ENCODE peak calls at places on chromosomes 3 and 15, in seven cellular contexts. One of them, this sample, is unnamed.

GRCh38 chr15:78047631-78048409 is 29.7 kb downstream of the TBC1D2B start:
- DNase-seq in GM12878: no peak
- DNase-seq in HCT116: no peak
- DNase-seq in HepG2: no peak
- DNase-seq in K562: no peak
- DNase-seq in SK-N-SH: no peak
- DNase-seq in H1: no peak
- DNase-seq in this sample: no peak

GRCh38 chr3:31959951-31960792 is 20.9 kb downstream of the OSBPL10 start:
- DNase-seq in GM12878: no peak
- DNase-seq in HCT116: no peak
- DNase-seq in HepG2: no peak
- DNase-seq in K562: no peak
- DNase-seq in SK-N-SH: no peak
- DNase-seq in H1: peak
- DNase-seq in this sample: no peak

GRCh38 chr3:154428369-154429206 is 1.4 kb downstream of the GPR149 start:
- DNase-seq in GM12878: no peak
- DNase-seq in HCT116: no peak
- DNase-seq in HepG2: no peak
- DNase-seq in K562: no peak
- DNase-seq in SK-N-SH: peak
- DNase-seq in H1: peak
- DNase-seq in this sample: peak

GRCh38 chr3:8987673-8988655 is 24.7 kb upstream of the RAD18 start:
- DNase-seq in GM12878: no peak
- DNase-seq in HCT116: peak
- DNase-seq in HepG2: peak
- DNase-seq in K562: peak
- DNase-seq in SK-N-SH: peak
- DNase-seq in H1: peak
- DNase-seq in this sample: peak

GRCh38 chr15:48693474-48693873 is 48.0 kb upstream of the FBN1 start:
- DNase-seq in GM12878: no peak
- DNase-seq in HCT116: no peak
- DNase-seq in HepG2: no peak
- DNase-seq in K562: no peak
- DNase-seq in SK-N-SH: no peak
- DNase-seq in H1: no peak
- DNase-seq in this sample: no peak

GRCh38 chr3:43389388-43390254 is 103.3 kb downstream of the SNRK start:
- DNase-seq in GM12878: peak
- DNase-seq in HCT116: no peak
- DNase-seq in HepG2: peak
- DNase-seq in K562: no peak
- DNase-seq in SK-N-SH: no peak
- DNase-seq in H1: no peak
- DNase-seq in this sample: no peak

GRCh38 chr3:24583004-24583403 is 88.4 kb upstream of the THRB start:
- DNase-seq in GM12878: no peak
- DNase-seq in HCT116: no peak
- DNase-seq in HepG2: peak
- DNase-seq in K562: no peak
- DNase-seq in SK-N-SH: no peak
- DNase-seq in H1: no peak
- DNase-seq in this sample: peak

GRCh38 chr3:177680442-177680821 is 483.1 kb upstream of the TBL1XR1 start:
- DNase-seq in GM12878: no peak
- DNase-seq in HCT116: no peak
- DNase-seq in HepG2: no peak
- DNase-seq in K562: no peak
- DNase-seq in SK-N-SH: no peak
- DNase-seq in H1: no peak
- DNase-seq in this sample: no peak

GRCh38 chr3:58384381-58385090 is 49.1 kb downstream of the PDHB start:
- DNase-seq in GM12878: no peak
- DNase-seq in HCT116: no peak
- DNase-seq in HepG2: no peak
- DNase-seq in K562: no peak
- DNase-seq in SK-N-SH: peak
- DNase-seq in H1: no peak
- DNase-seq in this sample: no peak

GRCh38 chr15:67531379-67532059 is 10.6 kb downstream of the C15orf61 start:
- DNase-seq in GM12878: no peak
- DNase-seq in HCT116: no peak
- DNase-seq in HepG2: no peak
- DNase-seq in K562: no peak
- DNase-seq in SK-N-SH: no peak
- DNase-seq in H1: no peak
- DNase-seq in this sample: no peak

GRCh38 chr15:91857772-91858171 is 4.3 kb downstream of the SLCO3A1 start:
- DNase-seq in GM12878: peak
- DNase-seq in HCT116: no peak
- DNase-seq in HepG2: no peak
- DNase-seq in K562: no peak
- DNase-seq in SK-N-SH: no peak
- DNase-seq in H1: no peak
- DNase-seq in this sample: no peak

GRCh38 chr3:45858809-45859543 is 17.1 kb upstream of the LZTFL1 start:
- DNase-seq in GM12878: no peak
- DNase-seq in HCT116: no peak
- DNase-seq in HepG2: no peak
- DNase-seq in K562: no peak
- DNase-seq in SK-N-SH: no peak
- DNase-seq in H1: no peak
- DNase-seq in this sample: no peak

GRCh38 chr3:64174328-64174727 is 50.9 kb downstream of the PRICKLE2 start:
- DNase-seq in GM12878: no peak
- DNase-seq in HCT116: no peak
- DNase-seq in HepG2: peak
- DNase-seq in K562: no peak
- DNase-seq in SK-N-SH: no peak
- DNase-seq in H1: no peak
- DNase-seq in this sample: peak

GRCh38 chr15:49460411-49460941 is 37.4 kb downstream of the FGF7 start:
- DNase-seq in GM12878: no peak
- DNase-seq in HCT116: no peak
- DNase-seq in HepG2: no peak
- DNase-seq in K562: no peak
- DNase-seq in SK-N-SH: peak
- DNase-seq in H1: no peak
- DNase-seq in this sample: no peak

GRCh38 chr3:8549354-8549753 is 47.7 kb downstream of the LMCD1 start:
- DNase-seq in GM12878: no peak
- DNase-seq in HCT116: no peak
- DNase-seq in HepG2: no peak
- DNase-seq in K562: no peak
- DNase-seq in SK-N-SH: no peak
- DNase-seq in H1: no peak
- DNase-seq in this sample: no peak

GRCh38 chr3:36954452-36955134 is 9.7 kb upstream of the TRANK1 start:
- DNase-seq in GM12878: no peak
- DNase-seq in HCT116: no peak
- DNase-seq in HepG2: no peak
- DNase-seq in K562: no peak
- DNase-seq in SK-N-SH: no peak
- DNase-seq in H1: peak
- DNase-seq in this sample: no peak

GRCh38 chr3:65676592-65676991 is 362.1 kb downstream of the MAGI1 start:
- DNase-seq in GM12878: no peak
- DNase-seq in HCT116: no peak
- DNase-seq in HepG2: peak
- DNase-seq in K562: no peak
- DNase-seq in SK-N-SH: no peak
- DNase-seq in H1: no peak
- DNase-seq in this sample: no peak

GRCh38 chr15:93037341-93038063 is 51.5 kb downstream of the RGMA start:
- DNase-seq in GM12878: no peak
- DNase-seq in HCT116: no peak
- DNase-seq in HepG2: no peak
- DNase-seq in K562: peak
- DNase-seq in SK-N-SH: peak
- DNase-seq in H1: no peak
- DNase-seq in this sample: peak

GRCh38 chr3:177995006-177995732 is 541.1 kb upstream of the KCNMB2 start:
- DNase-seq in GM12878: no peak
- DNase-seq in HCT116: no peak
- DNase-seq in HepG2: no peak
- DNase-seq in K562: no peak
- DNase-seq in SK-N-SH: no peak
- DNase-seq in H1: no peak
- DNase-seq in this sample: no peak

GRCh38 chr15:39974656-39975230 is 40.8 kb downstream of the EIF2AK4 start:
- DNase-seq in GM12878: no peak
- DNase-seq in HCT116: no peak
- DNase-seq in HepG2: no peak
- DNase-seq in K562: no peak
- DNase-seq in SK-N-SH: no peak
- DNase-seq in H1: no peak
- DNase-seq in this sample: no peak

GRCh38 chr3:197002701-197003454 is 26.7 kb downstream of the MELTF start:
- DNase-seq in GM12878: no peak
- DNase-seq in HCT116: peak
- DNase-seq in HepG2: peak
- DNase-seq in K562: peak
- DNase-seq in SK-N-SH: peak
- DNase-seq in H1: peak
- DNase-seq in this sample: peak

GRCh38 chr15:65916664-65917406 is 47.5 kb downstream of the RAB11A start:
- DNase-seq in GM12878: peak
- DNase-seq in HCT116: no peak
- DNase-seq in HepG2: peak
- DNase-seq in K562: peak
- DNase-seq in SK-N-SH: peak
- DNase-seq in H1: peak
- DNase-seq in this sample: peak
- TF ChIP-seq JUND in GM12878: no peak
- TF ChIP-seq JUND in HCT116: no peak
- TF ChIP-seq JUND in HepG2: no peak
- TF ChIP-seq JUND in K562: no peak
- TF ChIP-seq JUND in SK-N-SH: no peak
- TF ChIP-seq JUND in H1: no peak
- TF ChIP-seq JUND in this sample: no peak

GRCh38 chr3:54628888-54629368 is 298.9 kb downstream of the LRTM1 start:
- DNase-seq in GM12878: no peak
- DNase-seq in HCT116: no peak
- DNase-seq in HepG2: no peak
- DNase-seq in K562: no peak
- DNase-seq in SK-N-SH: no peak
- DNase-seq in H1: peak
- DNase-seq in this sample: no peak
- TF ChIP-seq JUND in GM12878: no peak
- TF ChIP-seq JUND in HCT116: no peak
- TF ChIP-seq JUND in HepG2: no peak
- TF ChIP-seq JUND in K562: no peak
- TF ChIP-seq JUND in SK-N-SH: no peak
- TF ChIP-seq JUND in H1: no peak
- TF ChIP-seq JUND in this sample: no peak

GRCh38 chr3:128579927-128580326 is 70.7 kb downstream of the RPN1 start:
- DNase-seq in GM12878: no peak
- DNase-seq in HCT116: no peak
- DNase-seq in HepG2: no peak
- DNase-seq in K562: no peak
- DNase-seq in SK-N-SH: no peak
- DNase-seq in H1: no peak
- DNase-seq in this sample: no peak

GRCh38 chr3:128578346-128578745 is 72.3 kb downstream of the RPN1 start:
- DNase-seq in GM12878: no peak
- DNase-seq in HCT116: no peak
- DNase-seq in HepG2: no peak
- DNase-seq in K562: peak
- DNase-seq in SK-N-SH: no peak
- DNase-seq in H1: no peak
- DNase-seq in this sample: no peak

GRCh38 chr3:128576290-128576689 is 74.3 kb downstream of the RPN1 start:
- DNase-seq in GM12878: no peak
- DNase-seq in HCT116: no peak
- DNase-seq in HepG2: no peak
- DNase-seq in K562: no peak
- DNase-seq in SK-N-SH: no peak
- DNase-seq in H1: no peak
- DNase-seq in this sample: no peak

GRCh38 chr3:128575777-128576176 is 74.8 kb downstream of the RPN1 start:
- DNase-seq in GM12878: no peak
- DNase-seq in HCT116: no peak
- DNase-seq in HepG2: no peak
- DNase-seq in K562: no peak
- DNase-seq in SK-N-SH: no peak
- DNase-seq in H1: no peak
- DNase-seq in this sample: no peak

DNA sequence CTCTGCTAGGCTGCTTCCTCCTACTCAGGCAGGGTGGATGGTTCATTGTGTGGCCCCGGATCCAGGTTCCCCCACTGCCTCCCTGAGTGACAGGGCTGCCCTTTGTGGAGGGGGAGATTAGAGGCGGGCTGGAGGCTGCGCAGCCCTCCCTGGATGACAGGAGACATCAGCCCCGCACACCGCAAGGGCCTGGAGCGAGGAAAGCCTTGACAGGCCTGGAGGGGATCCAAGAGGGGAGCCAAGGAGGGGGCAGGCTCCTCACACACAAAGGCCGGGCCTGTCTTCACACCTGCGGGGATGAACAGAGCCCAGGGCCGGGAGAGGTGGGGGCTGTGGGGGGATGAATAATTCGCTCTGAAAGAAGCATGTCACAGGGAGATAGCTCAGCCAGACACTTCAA is 72.9 kb downstream of the RPN1 start:
- DNase-seq in GM12878: no peak
- DNase-seq in HCT116: no peak
- DNase-seq in HepG2: no peak
- DNase-seq in K562: peak
- DNase-seq in SK-N-SH: no peak
- DNase-seq in H1: no peak
- DNase-seq in this sample: no peak
- TF ChIP-seq JUND in GM12878: no peak
- TF ChIP-seq JUND in HCT116: no peak
- TF ChIP-seq JUND in HepG2: no peak
- TF ChIP-seq JUND in K562: no peak
- TF ChIP-seq JUND in SK-N-SH: no peak
- TF ChIP-seq JUND in H1: no peak
- TF ChIP-seq JUND in this sample: no peak

GRCh38 chr3:126939347-126939735 is 43.6 kb upstream of the PLXNA1 start:
- DNase-seq in GM12878: no peak
- DNase-seq in HCT116: no peak
- DNase-seq in HepG2: no peak
- DNase-seq in K562: no peak
- DNase-seq in SK-N-SH: peak
- DNase-seq in H1: no peak
- DNase-seq in this sample: no peak

GRCh38 chr3:126937533-126938432 is 45.1 kb upstream of the PLXNA1 start:
- DNase-seq in GM12878: no peak
- DNase-seq in HCT116: no peak
- DNase-seq in HepG2: no peak
- DNase-seq in K562: no peak
- DNase-seq in SK-N-SH: peak
- DNase-seq in H1: no peak
- DNase-seq in this sample: no peak

GRCh38 chr3:126936110-126936509 is 46.8 kb upstream of the PLXNA1 start:
- DNase-seq in GM12878: no peak
- DNase-seq in HCT116: no peak
- DNase-seq in HepG2: no peak
- DNase-seq in K562: no peak
- DNase-seq in SK-N-SH: no peak
- DNase-seq in H1: no peak
- DNase-seq in this sample: no peak

GRCh38 chr3:126936853-126937395 is 46.0 kb upstream of the PLXNA1 start:
- DNase-seq in GM12878: no peak
- DNase-seq in HCT116: no peak
- DNase-seq in HepG2: no peak
- DNase-seq in K562: no peak
- DNase-seq in SK-N-SH: no peak
- DNase-seq in H1: no peak
- DNase-seq in this sample: peak

GRCh38 chr3:126938520-126939346 is 44.2 kb upstream of the PLXNA1 start:
- DNase-seq in GM12878: no peak
- DNase-seq in HCT116: no peak
- DNase-seq in HepG2: no peak
- DNase-seq in K562: no peak
- DNase-seq in SK-N-SH: no peak
- DNase-seq in H1: no peak
- DNase-seq in this sample: no peak
- TF ChIP-seq JUND in GM12878: no peak
- TF ChIP-seq JUND in HCT116: no peak
- TF ChIP-seq JUND in HepG2: no peak
- TF ChIP-seq JUND in K562: no peak
- TF ChIP-seq JUND in SK-N-SH: no peak
- TF ChIP-seq JUND in H1: no peak
- TF ChIP-seq JUND in this sample: no peak